ENCODE peak calls at places on chromosomes 16 and 17, in five cellular contexts. One of them, this sample, is unnamed. For H3K36me3, the result is how much of the 10 kb centered on the place peaks cover.

GRCh38 chr16:23934610-23935009 is 98.8 kb downstream of the PRKCB start:
- DNase-seq in PC-9: no peak
- DNase-seq in H1: no peak
- DNase-seq in PC-3: no peak
- DNase-seq in neural progenitor cell: no peak
- DNase-seq in this sample: no peak

GRCh38 chr17:45963889-45964288 is 35.2 kb upstream of the STH start:
- DNase-seq in PC-9: no peak
- DNase-seq in neural progenitor cell: no peak
- DNase-seq in PC-3: no peak
- DNase-seq in H1: no peak
- DNase-seq in this sample: no peak

GRCh38 chr17:4366312-4367063 is at the start of gene UBE2G1:
- DNase-seq in PC-3: peak
- DNase-seq in neural progenitor cell: peak
- DNase-seq in PC-9: peak
- DNase-seq in H1: peak
- DNase-seq in this sample: peak

GRCh38 chr17:71821512-71821911 is 299.3 kb upstream of the SOX9 start:
- DNase-seq in H1: no peak
- DNase-seq in neural progenitor cell: no peak
- DNase-seq in PC-3: peak
- DNase-seq in PC-9: no peak
- DNase-seq in this sample: no peak

GRCh38 chr16:74146643-74147042 is 150.0 kb upstream of the PSMD7 start:
- DNase-seq in PC-3: no peak
- DNase-seq in neural progenitor cell: no peak
- DNase-seq in H1: no peak
- DNase-seq in PC-9: no peak
- DNase-seq in this sample: no peak

GRCh38 chr16:18797746-18798145 is 3.6 kb downstream of the ARL6IP1 start:
- DNase-seq in PC-9: no peak
- DNase-seq in neural progenitor cell: no peak
- DNase-seq in PC-3: no peak
- DNase-seq in H1: no peak
- DNase-seq in this sample: peak

GRCh38 chr17:18037482-18037881 is 1.5 kb downstream of the ATPAF2 start:
- DNase-seq in H1: no peak
- DNase-seq in neural progenitor cell: no peak
- DNase-seq in PC-3: no peak
- DNase-seq in PC-9: no peak
- DNase-seq in this sample: no peak

GRCh38 chr16:80585764-80586163 is 45.0 kb downstream of the DYNLRB2 start:
- DNase-seq in PC-9: no peak
- DNase-seq in PC-3: no peak
- DNase-seq in H1: no peak
- DNase-seq in neural progenitor cell: no peak
- DNase-seq in this sample: no peak

GRCh38 chr17:13843862-13844640 is 225.3 kb upstream of the COX10 start:
- DNase-seq in neural progenitor cell: no peak
- DNase-seq in H1: no peak
- DNase-seq in PC-9: no peak
- DNase-seq in PC-3: no peak
- DNase-seq in this sample: no peak

GRCh38 chr17:45170280-45170975 is 8.8 kb downstream of the HEXIM2 start:
- DNase-seq in PC-3: no peak
- DNase-seq in neural progenitor cell: no peak
- DNase-seq in PC-9: no peak
- DNase-seq in H1: no peak
- DNase-seq in this sample: no peak

GRCh38 chr16:79863128-79864031 is 262.8 kb upstream of the MAF start:
- DNase-seq in neural progenitor cell: no peak
- DNase-seq in H1: no peak
- DNase-seq in PC-9: no peak
- DNase-seq in PC-3: no peak
- DNase-seq in this sample: no peak

GRCh38 chr16:35452471-35452870 is 1993.1 kb downstream of the TP53TG3F start:
- DNase-seq in neural progenitor cell: no peak
- DNase-seq in H1: no peak
- DNase-seq in PC-3: no peak
- DNase-seq in PC-9: no peak
- DNase-seq in this sample: no peak

GRCh38 chr16:27547134-27547533 is 2.6 kb downstream of the GTF3C1 start:
- DNase-seq in H1: no peak
- DNase-seq in neural progenitor cell: no peak
- DNase-seq in PC-3: peak
- DNase-seq in PC-9: no peak
- DNase-seq in this sample: peak

GRCh38 chr16:68097088-68097487 is 11.9 kb downstream of the NFATC3 start:
- DNase-seq in PC-3: no peak
- DNase-seq in PC-9: no peak
- DNase-seq in H1: no peak
- DNase-seq in neural progenitor cell: no peak
- DNase-seq in this sample: no peak

GRCh38 chr17:58755577-58756245 is at the start of gene PPM1E:
- DNase-seq in PC-9: peak
- DNase-seq in H1: peak
- DNase-seq in neural progenitor cell: peak
- DNase-seq in PC-3: peak
- DNase-seq in this sample: peak

GRCh38 chr17:40452074-40452787 is 9.0 kb downstream of the IGFBP4 start:
- DNase-seq in H1: no peak
- DNase-seq in PC-3: no peak
- DNase-seq in PC-9: no peak
- DNase-seq in neural progenitor cell: no peak
- DNase-seq in this sample: no peak

GRCh38 chr16:66561381-66562080 is 4.7 kb upstream of the CMTM1 start:
- DNase-seq in H1: no peak
- DNase-seq in PC-9: no peak
- DNase-seq in neural progenitor cell: no peak
- DNase-seq in PC-3: no peak
- DNase-seq in this sample: no peak
- H3K36me3 ChIP-seq in H1: under half
- H3K36me3 ChIP-seq in PC-9: under half
- H3K36me3 ChIP-seq in neural progenitor cell: under half
- H3K36me3 ChIP-seq in PC-3: under half
- H3K36me3 ChIP-seq in this sample: under half

GRCh38 chr17:21464611-21465021 is 88.5 kb downstream of the KCNJ12 start:
- DNase-seq in PC-3: no peak
- DNase-seq in H1: peak
- DNase-seq in neural progenitor cell: no peak
- DNase-seq in PC-9: no peak
- DNase-seq in this sample: no peak

GRCh38 chr17:21462259-21462658 is 86.1 kb downstream of the KCNJ12 start:
- DNase-seq in H1: no peak
- DNase-seq in PC-9: no peak
- DNase-seq in neural progenitor cell: peak
- DNase-seq in PC-3: no peak
- DNase-seq in this sample: no peak

GRCh38 chr17:21463204-21463661 is 87.1 kb downstream of the KCNJ12 start:
- DNase-seq in PC-3: no peak
- DNase-seq in neural progenitor cell: no peak
- DNase-seq in H1: no peak
- DNase-seq in PC-9: no peak
- DNase-seq in this sample: no peak

GRCh38 chr17:21466550-21466949 is 90.4 kb downstream of the KCNJ12 start:
- DNase-seq in PC-3: no peak
- DNase-seq in H1: no peak
- DNase-seq in neural progenitor cell: no peak
- DNase-seq in PC-9: no peak
- DNase-seq in this sample: no peak

GRCh38 chr17:21463779-21464407 is 87.7 kb downstream of the KCNJ12 start:
- DNase-seq in PC-3: no peak
- DNase-seq in PC-9: no peak
- DNase-seq in H1: peak
- DNase-seq in neural progenitor cell: peak
- DNase-seq in this sample: no peak
- TF ChIP-seq EZH2 in PC-3: no peak
- TF ChIP-seq EZH2 in PC-9: no peak
- TF ChIP-seq EZH2 in H1: peak
- TF ChIP-seq EZH2 in neural progenitor cell: peak
- TF ChIP-seq EZH2 in this sample: no peak

DNA sequence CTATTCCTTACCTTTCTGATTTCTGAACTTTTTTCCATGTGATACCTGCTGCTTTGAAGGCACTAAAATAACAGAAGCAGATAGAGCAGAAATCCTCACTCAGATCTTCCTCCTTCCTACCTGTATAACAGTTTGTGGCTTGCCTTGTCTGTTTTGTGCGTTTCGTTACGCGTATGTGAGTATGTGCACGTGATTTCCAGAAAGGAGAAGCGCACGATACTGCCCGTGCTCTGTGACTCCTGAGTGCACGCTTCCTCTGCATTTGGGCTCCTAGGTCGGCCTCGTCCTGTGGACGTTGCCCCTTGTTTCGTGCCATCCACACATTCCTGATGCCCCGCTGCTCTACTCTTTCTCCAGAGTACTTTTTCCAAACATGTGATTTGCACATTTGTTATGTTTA is 4.1 kb downstream of the COX4I1 start:
- DNase-seq in neural progenitor cell: no peak
- DNase-seq in H1: no peak
- DNase-seq in PC-9: no peak
- DNase-seq in PC-3: no peak
- DNase-seq in this sample: no peak
- H3K36me3 ChIP-seq in neural progenitor cell: under half
- H3K36me3 ChIP-seq in H1: half or more
- H3K36me3 ChIP-seq in PC-9: under half
- H3K36me3 ChIP-seq in PC-3: half or more
- H3K36me3 ChIP-seq in this sample: under half

DNA sequence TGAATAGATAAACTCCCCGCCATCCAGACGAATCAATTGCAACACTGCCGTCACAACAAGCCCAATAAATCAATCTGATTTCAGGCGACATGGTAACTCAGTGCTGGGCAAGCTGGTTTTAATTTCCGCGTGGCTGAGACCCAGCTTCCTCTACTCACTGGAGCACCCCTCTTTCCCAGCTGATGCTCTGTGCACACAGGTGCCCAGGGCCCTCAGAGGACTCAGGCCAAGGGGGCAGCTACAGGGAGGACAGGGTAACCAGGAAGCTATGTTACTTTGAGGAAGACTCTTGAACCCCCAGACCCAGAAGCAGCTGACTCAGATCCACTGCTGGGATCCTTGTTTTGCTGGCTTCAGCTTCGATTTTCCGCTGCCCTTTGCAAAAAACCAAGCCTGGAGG is 10.8 kb upstream of the SEZ6 start:
- DNase-seq in PC-3: no peak
- DNase-seq in H1: no peak
- DNase-seq in PC-9: no peak
- DNase-seq in neural progenitor cell: no peak
- DNase-seq in this sample: no peak
- TF ChIP-seq EZH2 in PC-3: no peak
- TF ChIP-seq EZH2 in H1: no peak
- TF ChIP-seq EZH2 in PC-9: no peak
- TF ChIP-seq EZH2 in neural progenitor cell: no peak
- TF ChIP-seq EZH2 in this sample: no peak

GRCh38 chr17:63704836-63705235 is 4.9 kb upstream of the LIMD2 start:
- DNase-seq in PC-9: no peak
- DNase-seq in neural progenitor cell: no peak
- DNase-seq in H1: no peak
- DNase-seq in PC-3: no peak
- DNase-seq in this sample: no peak

GRCh38 chr17:63706346-63707102 is 6.6 kb upstream of the LIMD2 start:
- DNase-seq in PC-3: no peak
- DNase-seq in PC-9: no peak
- DNase-seq in neural progenitor cell: no peak
- DNase-seq in H1: no peak
- DNase-seq in this sample: no peak

GRCh38 chr17:63705657-63706056 is 5.7 kb upstream of the LIMD2 start:
- DNase-seq in neural progenitor cell: no peak
- DNase-seq in PC-9: no peak
- DNase-seq in H1: no peak
- DNase-seq in PC-3: no peak
- DNase-seq in this sample: no peak

GRCh38 chr17:63709110-63709509 is 9.2 kb upstream of the LIMD2 start:
- DNase-seq in H1: no peak
- DNase-seq in neural progenitor cell: no peak
- DNase-seq in PC-3: no peak
- DNase-seq in PC-9: no peak
- DNase-seq in this sample: no peak

DNA sequence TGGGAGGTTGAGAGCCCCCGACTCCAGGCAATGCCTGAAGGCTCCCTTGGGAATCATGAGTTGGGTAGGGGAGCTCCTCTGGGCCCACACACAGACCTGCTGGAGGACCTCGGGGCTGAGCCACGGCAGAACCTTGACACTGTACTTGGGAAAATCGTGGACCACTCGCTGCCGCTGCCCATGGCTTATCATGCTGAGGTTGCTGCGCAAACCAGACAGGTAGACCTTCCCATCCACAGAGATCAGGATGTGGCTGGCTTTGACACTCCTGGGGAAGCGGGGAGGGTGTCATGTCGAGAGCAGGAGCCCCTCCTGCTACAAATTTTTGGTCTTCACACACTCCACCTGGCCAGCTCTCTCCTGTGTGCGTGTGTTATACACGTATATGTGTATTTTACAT is 7.2 kb upstream of the LIMD2 start:
- DNase-seq in PC-9: no peak
- DNase-seq in PC-3: no peak
- DNase-seq in H1: no peak
- DNase-seq in neural progenitor cell: no peak
- DNase-seq in this sample: no peak
- H3K36me3 ChIP-seq in PC-9: under half
- H3K36me3 ChIP-seq in PC-3: under half
- H3K36me3 ChIP-seq in H1: under half
- H3K36me3 ChIP-seq in neural progenitor cell: under half
- H3K36me3 ChIP-seq in this sample: under half

GRCh38 chr17:946510-947236 is 32.9 kb downstream of the NXN start:
- DNase-seq in PC-9: no peak
- DNase-seq in H1: no peak
- DNase-seq in PC-3: no peak
- DNase-seq in neural progenitor cell: no peak
- DNase-seq in this sample: no peak

GRCh38 chr17:949623-950338 is 29.8 kb downstream of the NXN start:
- DNase-seq in neural progenitor cell: peak
- DNase-seq in PC-3: no peak
- DNase-seq in H1: no peak
- DNase-seq in PC-9: no peak
- DNase-seq in this sample: no peak

GRCh38 chr17:945672-946071 is 33.9 kb downstream of the NXN start:
- DNase-seq in neural progenitor cell: no peak
- DNase-seq in H1: no peak
- DNase-seq in PC-3: no peak
- DNase-seq in PC-9: no peak
- DNase-seq in this sample: no peak

GRCh38 chr17:951388-952132 is 28.0 kb downstream of the NXN start:
- DNase-seq in H1: peak
- DNase-seq in PC-9: peak
- DNase-seq in neural progenitor cell: peak
- DNase-seq in PC-3: peak
- DNase-seq in this sample: no peak

GRCh38 chr17:948284-948852 is 31.2 kb downstream of the NXN start:
- DNase-seq in neural progenitor cell: peak
- DNase-seq in H1: no peak
- DNase-seq in PC-3: no peak
- DNase-seq in PC-9: no peak
- DNase-seq in this sample: no peak
- TF ChIP-seq EZH2 in neural progenitor cell: no peak
- TF ChIP-seq EZH2 in H1: no peak
- TF ChIP-seq EZH2 in PC-3: no peak
- TF ChIP-seq EZH2 in PC-9: no peak
- TF ChIP-seq EZH2 in this sample: no peak